ENCODE peak calls at places on chromosome 7, in eight cellular contexts. Z is hypothalamus; X is EH; S is CD8-positive, alpha-beta T cell; M is stimulated activated CD4-positive, alpha-beta T cell treated with anti-CD3 and anti-CD28 coated beads, Interleukin-1b, Interleukin-23, amount 100 ng/mL, for 4 hours; Y is mesendoderm; J is lower lobe of right lung; C is HCT116. V is an unnamed sample.

GRCh38 chr7:50952120-50952519 is 169.4 kb upstream of the GRB10 start:
- DNase-seq in C (no peak), M (no peak), X (no peak), Y (no peak), J (no peak), Z (no peak), S (no peak), V (no peak)

GRCh38 chr7:68936501-68936900 is 661.8 kb upstream of the AUTS2 start:
- DNase-seq in X (no peak), Z (no peak), J (no peak), S (no peak), M (no peak), Y (no peak), C (no peak), V (no peak)

GRCh38 chr7:33905389-33906032 is at the start of gene BMPER:
- DNase-seq in X (peak), Y (peak), S (no peak), J (peak), C (no peak), M (no peak), Z (peak), V (peak)

GRCh38 chr7:84122582-84123360 is 71.8 kb downstream of the SEMA3A start:
- DNase-seq in C (no peak), X (no peak), S (no peak), M (no peak), Z (no peak), Y (no peak), J (no peak), V (no peak)

GRCh38 chr7:21941570-21942224 is 4.0 kb downstream of the CDCA7L start:
- DNase-seq in Z (no peak), S (no peak), M (no peak), X (peak), J (no peak), Y (peak), C (no peak), V (no peak)

GRCh38 chr7:150793569-150794238 is 6.5 kb downstream of the TMEM176B start:
- DNase-seq in C (no peak), M (no peak), Y (no peak), X (no peak), S (no peak), Z (no peak), J (no peak), V (no peak)

GRCh38 chr7:130912086-130912909 is 178.3 kb upstream of the KLF14 start:
- DNase-seq in S (no peak), X (peak), M (no peak), Y (peak), C (no peak), J (no peak), Z (no peak), V (no peak)

GRCh38 chr7:34539003-34539402 is 119.0 kb upstream of the NPSR1 start:
- DNase-seq in S (no peak), X (no peak), M (no peak), C (no peak), Z (no peak), J (no peak), Y (peak), V (no peak)

GRCh38 chr7:25665346-25665745 is 437.1 kb upstream of the NPVF start:
- DNase-seq in Y (no peak), Z (no peak), J (no peak), C (no peak), X (no peak), M (no peak), S (no peak), V (no peak)

GRCh38 chr7:150428671-150429451 is 21.6 kb upstream of the GIMAP8 start:
- DNase-seq in J (no peak), X (peak), Y (peak), Z (no peak), M (no peak), S (no peak), C (no peak), V (no peak)